ENCODE peak calls at places on chromosome 9, in ten cellular contexts. One of them, this sample, is unnamed.

GRCh38 chr9:133106511-133107244 is 14.4 kb downstream of the RALGDS start:
- DNase-seq in T-helper 1 cell: no peak
- DNase-seq in NCI-H1694 treated with DMSO at 0.1 percent for 48 hours: no peak
- DNase-seq in naive thymus-derived CD8-positive, alpha-beta T cell: no peak
- DNase-seq in stimulated activated naive CD4-positive, alpha-beta T cell: no peak
- DNase-seq in NCI-H1105: no peak
- DNase-seq in NCI-H774: no peak
- DNase-seq in PC-9: no peak
- DNase-seq in naive thymus-derived CD4-positive, alpha-beta T cell: no peak
- DNase-seq in ovary: no peak
- DNase-seq in this sample: no peak

GRCh38 chr9:114521846-114522245 is 16.6 kb upstream of the WHRN start:
- DNase-seq in PC-9: no peak
- DNase-seq in T-helper 1 cell: no peak
- DNase-seq in naive thymus-derived CD4-positive, alpha-beta T cell: no peak
- DNase-seq in ovary: no peak
- DNase-seq in NCI-H774: no peak
- DNase-seq in NCI-H1694 treated with DMSO at 0.1 percent for 48 hours: no peak
- DNase-seq in NCI-H1105: no peak
- DNase-seq in stimulated activated naive CD4-positive, alpha-beta T cell: no peak
- DNase-seq in naive thymus-derived CD8-positive, alpha-beta T cell: no peak
- DNase-seq in this sample: no peak

GRCh38 chr9:124809211-124809610 is 32.3 kb downstream of the OLFML2A start:
- DNase-seq in NCI-H774: no peak
- DNase-seq in ovary: no peak
- DNase-seq in naive thymus-derived CD4-positive, alpha-beta T cell: no peak
- DNase-seq in naive thymus-derived CD8-positive, alpha-beta T cell: no peak
- DNase-seq in T-helper 1 cell: no peak
- DNase-seq in NCI-H1694 treated with DMSO at 0.1 percent for 48 hours: no peak
- DNase-seq in NCI-H1105: no peak
- DNase-seq in PC-9: no peak
- DNase-seq in stimulated activated naive CD4-positive, alpha-beta T cell: no peak
- DNase-seq in this sample: no peak

GRCh38 chr9:122097679-122098315 is 4.7 kb upstream of the TTLL11 start:
- DNase-seq in ovary: no peak
- DNase-seq in PC-9: no peak
- DNase-seq in naive thymus-derived CD4-positive, alpha-beta T cell: no peak
- DNase-seq in T-helper 1 cell: no peak
- DNase-seq in NCI-H774: no peak
- DNase-seq in stimulated activated naive CD4-positive, alpha-beta T cell: no peak
- DNase-seq in NCI-H1105: no peak
- DNase-seq in NCI-H1694 treated with DMSO at 0.1 percent for 48 hours: no peak
- DNase-seq in naive thymus-derived CD8-positive, alpha-beta T cell: no peak
- DNase-seq in this sample: no peak

GRCh38 chr9:89655990-89656657 is 51.3 kb downstream of the GADD45G start:
- DNase-seq in NCI-H774: no peak
- DNase-seq in NCI-H1105: no peak
- DNase-seq in naive thymus-derived CD8-positive, alpha-beta T cell: no peak
- DNase-seq in T-helper 1 cell: no peak
- DNase-seq in stimulated activated naive CD4-positive, alpha-beta T cell: no peak
- DNase-seq in PC-9: no peak
- DNase-seq in NCI-H1694 treated with DMSO at 0.1 percent for 48 hours: no peak
- DNase-seq in naive thymus-derived CD4-positive, alpha-beta T cell: no peak
- DNase-seq in ovary: peak
- DNase-seq in this sample: no peak

GRCh38 chr9:131276891-131277672 is 772 bp upstream of the FAM78A start:
- DNase-seq in stimulated activated naive CD4-positive, alpha-beta T cell: peak
- DNase-seq in NCI-H1694 treated with DMSO at 0.1 percent for 48 hours: no peak
- DNase-seq in ovary: no peak
- DNase-seq in PC-9: no peak
- DNase-seq in naive thymus-derived CD8-positive, alpha-beta T cell: peak
- DNase-seq in NCI-H1105: no peak
- DNase-seq in T-helper 1 cell: no peak
- DNase-seq in naive thymus-derived CD4-positive, alpha-beta T cell: peak
- DNase-seq in NCI-H774: no peak
- DNase-seq in this sample: no peak

GRCh38 chr9:84669008-84669292 is 579 bp upstream of the NTRK2 start:
- DNase-seq in stimulated activated naive CD4-positive, alpha-beta T cell: no peak
- DNase-seq in PC-9: no peak
- DNase-seq in ovary: no peak
- DNase-seq in NCI-H1694 treated with DMSO at 0.1 percent for 48 hours: no peak
- DNase-seq in naive thymus-derived CD8-positive, alpha-beta T cell: no peak
- DNase-seq in NCI-H774: no peak
- DNase-seq in T-helper 1 cell: no peak
- DNase-seq in naive thymus-derived CD4-positive, alpha-beta T cell: no peak
- DNase-seq in NCI-H1105: no peak
- DNase-seq in this sample: no peak

GRCh38 chr9:6219981-6220380 is 4.4 kb downstream of the IL33 start:
- DNase-seq in stimulated activated naive CD4-positive, alpha-beta T cell: no peak
- DNase-seq in NCI-H774: no peak
- DNase-seq in T-helper 1 cell: no peak
- DNase-seq in PC-9: no peak
- DNase-seq in NCI-H1694 treated with DMSO at 0.1 percent for 48 hours: no peak
- DNase-seq in ovary: no peak
- DNase-seq in naive thymus-derived CD8-positive, alpha-beta T cell: no peak
- DNase-seq in naive thymus-derived CD4-positive, alpha-beta T cell: no peak
- DNase-seq in NCI-H1105: no peak
- DNase-seq in this sample: no peak

GRCh38 chr9:16869961-16870605 is 387 bp downstream of the BNC2 start:
- DNase-seq in PC-9: no peak
- DNase-seq in naive thymus-derived CD4-positive, alpha-beta T cell: no peak
- DNase-seq in NCI-H774: no peak
- DNase-seq in stimulated activated naive CD4-positive, alpha-beta T cell: no peak
- DNase-seq in naive thymus-derived CD8-positive, alpha-beta T cell: no peak
- DNase-seq in NCI-H1694 treated with DMSO at 0.1 percent for 48 hours: no peak
- DNase-seq in T-helper 1 cell: no peak
- DNase-seq in ovary: peak
- DNase-seq in NCI-H1105: no peak
- DNase-seq in this sample: no peak

GRCh38 chr9:3908731-3909130 is 382.9 kb upstream of the RFX3 start:
- DNase-seq in T-helper 1 cell: no peak
- DNase-seq in NCI-H774: no peak
- DNase-seq in naive thymus-derived CD4-positive, alpha-beta T cell: no peak
- DNase-seq in stimulated activated naive CD4-positive, alpha-beta T cell: no peak
- DNase-seq in ovary: no peak
- DNase-seq in naive thymus-derived CD8-positive, alpha-beta T cell: no peak
- DNase-seq in NCI-H1105: no peak
- DNase-seq in PC-9: no peak
- DNase-seq in NCI-H1694 treated with DMSO at 0.1 percent for 48 hours: no peak
- DNase-seq in this sample: no peak

GRCh38 chr9:132409828-132410528 is at the start of gene CFAP77:
- DNase-seq in NCI-H1694 treated with DMSO at 0.1 percent for 48 hours: no peak
- DNase-seq in naive thymus-derived CD8-positive, alpha-beta T cell: peak
- DNase-seq in T-helper 1 cell: no peak
- DNase-seq in NCI-H774: peak
- DNase-seq in ovary: peak
- DNase-seq in NCI-H1105: peak
- DNase-seq in stimulated activated naive CD4-positive, alpha-beta T cell: peak
- DNase-seq in PC-9: peak
- DNase-seq in naive thymus-derived CD4-positive, alpha-beta T cell: peak
- DNase-seq in this sample: no peak

GRCh38 chr9:113370806-113371325 is 5.9 kb downstream of the HDHD3 start:
- DNase-seq in stimulated activated naive CD4-positive, alpha-beta T cell: no peak
- DNase-seq in PC-9: no peak
- DNase-seq in NCI-H1694 treated with DMSO at 0.1 percent for 48 hours: no peak
- DNase-seq in NCI-H1105: peak
- DNase-seq in naive thymus-derived CD8-positive, alpha-beta T cell: no peak
- DNase-seq in naive thymus-derived CD4-positive, alpha-beta T cell: no peak
- DNase-seq in NCI-H774: no peak
- DNase-seq in ovary: no peak
- DNase-seq in T-helper 1 cell: no peak
- DNase-seq in this sample: no peak

GRCh38 chr9:8071445-8071798 is 271.8 kb upstream of the DMAC1 start:
- DNase-seq in stimulated activated naive CD4-positive, alpha-beta T cell: no peak
- DNase-seq in naive thymus-derived CD8-positive, alpha-beta T cell: no peak
- DNase-seq in NCI-H774: no peak
- DNase-seq in NCI-H1694 treated with DMSO at 0.1 percent for 48 hours: no peak
- DNase-seq in PC-9: no peak
- DNase-seq in ovary: no peak
- DNase-seq in naive thymus-derived CD4-positive, alpha-beta T cell: no peak
- DNase-seq in NCI-H1105: no peak
- DNase-seq in T-helper 1 cell: no peak
- DNase-seq in this sample: no peak

GRCh38 chr9:71780953-71781352 is 12.6 kb upstream of the CEMIP2 start:
- DNase-seq in naive thymus-derived CD8-positive, alpha-beta T cell: no peak
- DNase-seq in PC-9: no peak
- DNase-seq in stimulated activated naive CD4-positive, alpha-beta T cell: no peak
- DNase-seq in NCI-H1694 treated with DMSO at 0.1 percent for 48 hours: no peak
- DNase-seq in ovary: no peak
- DNase-seq in NCI-H1105: no peak
- DNase-seq in naive thymus-derived CD4-positive, alpha-beta T cell: no peak
- DNase-seq in T-helper 1 cell: no peak
- DNase-seq in NCI-H774: no peak
- DNase-seq in this sample: no peak

GRCh38 chr9:9174358-9174757 is 1374.8 kb upstream of the DMAC1 start:
- DNase-seq in ovary: no peak
- DNase-seq in PC-9: no peak
- DNase-seq in NCI-H1694 treated with DMSO at 0.1 percent for 48 hours: no peak
- DNase-seq in stimulated activated naive CD4-positive, alpha-beta T cell: no peak
- DNase-seq in naive thymus-derived CD8-positive, alpha-beta T cell: no peak
- DNase-seq in naive thymus-derived CD4-positive, alpha-beta T cell: no peak
- DNase-seq in NCI-H774: no peak
- DNase-seq in NCI-H1105: no peak
- DNase-seq in T-helper 1 cell: no peak
- DNase-seq in this sample: no peak

GRCh38 chr9:77161191-77161590 is 16.1 kb upstream of the VPS13A start:
- DNase-seq in NCI-H1694 treated with DMSO at 0.1 percent for 48 hours: no peak
- DNase-seq in ovary: no peak
- DNase-seq in PC-9: no peak
- DNase-seq in NCI-H774: no peak
- DNase-seq in naive thymus-derived CD8-positive, alpha-beta T cell: no peak
- DNase-seq in stimulated activated naive CD4-positive, alpha-beta T cell: no peak
- DNase-seq in naive thymus-derived CD4-positive, alpha-beta T cell: no peak
- DNase-seq in NCI-H1105: no peak
- DNase-seq in T-helper 1 cell: no peak
- DNase-seq in this sample: no peak

GRCh38 chr9:79220666-79221065 is 351.1 kb upstream of the TLE4 start:
- DNase-seq in T-helper 1 cell: no peak
- DNase-seq in PC-9: no peak
- DNase-seq in naive thymus-derived CD8-positive, alpha-beta T cell: no peak
- DNase-seq in NCI-H1105: no peak
- DNase-seq in stimulated activated naive CD4-positive, alpha-beta T cell: no peak
- DNase-seq in naive thymus-derived CD4-positive, alpha-beta T cell: no peak
- DNase-seq in NCI-H774: no peak
- DNase-seq in ovary: no peak
- DNase-seq in NCI-H1694 treated with DMSO at 0.1 percent for 48 hours: no peak
- DNase-seq in this sample: no peak

GRCh38 chr9:128216781-128217553 is 13.8 kb downstream of the DNM1 start:
- DNase-seq in stimulated activated naive CD4-positive, alpha-beta T cell: no peak
- DNase-seq in NCI-H1694 treated with DMSO at 0.1 percent for 48 hours: no peak
- DNase-seq in NCI-H1105: no peak
- DNase-seq in ovary: no peak
- DNase-seq in naive thymus-derived CD4-positive, alpha-beta T cell: no peak
- DNase-seq in naive thymus-derived CD8-positive, alpha-beta T cell: no peak
- DNase-seq in PC-9: no peak
- DNase-seq in T-helper 1 cell: no peak
- DNase-seq in NCI-H774: no peak
- DNase-seq in this sample: no peak

GRCh38 chr9:137347928-137348327 is 45.9 kb upstream of the NRARP start:
- DNase-seq in NCI-H1105: no peak
- DNase-seq in naive thymus-derived CD8-positive, alpha-beta T cell: no peak
- DNase-seq in NCI-H774: no peak
- DNase-seq in NCI-H1694 treated with DMSO at 0.1 percent for 48 hours: no peak
- DNase-seq in stimulated activated naive CD4-positive, alpha-beta T cell: no peak
- DNase-seq in naive thymus-derived CD4-positive, alpha-beta T cell: no peak
- DNase-seq in ovary: no peak
- DNase-seq in PC-9: no peak
- DNase-seq in T-helper 1 cell: no peak
- DNase-seq in this sample: no peak

GRCh38 chr9:111068816-111069215 is 30.5 kb upstream of the LPAR1 start:
- DNase-seq in naive thymus-derived CD4-positive, alpha-beta T cell: no peak
- DNase-seq in PC-9: no peak
- DNase-seq in T-helper 1 cell: no peak
- DNase-seq in NCI-H774: no peak
- DNase-seq in NCI-H1694 treated with DMSO at 0.1 percent for 48 hours: no peak
- DNase-seq in naive thymus-derived CD8-positive, alpha-beta T cell: no peak
- DNase-seq in ovary: no peak
- DNase-seq in NCI-H1105: no peak
- DNase-seq in stimulated activated naive CD4-positive, alpha-beta T cell: no peak
- DNase-seq in this sample: no peak

GRCh38 chr9:110746211-110746930 is 77.8 kb downstream of the MUSK start:
- DNase-seq in NCI-H774: no peak
- DNase-seq in stimulated activated naive CD4-positive, alpha-beta T cell: no peak
- DNase-seq in NCI-H1694 treated with DMSO at 0.1 percent for 48 hours: no peak
- DNase-seq in T-helper 1 cell: no peak
- DNase-seq in naive thymus-derived CD8-positive, alpha-beta T cell: no peak
- DNase-seq in PC-9: no peak
- DNase-seq in naive thymus-derived CD4-positive, alpha-beta T cell: no peak
- DNase-seq in ovary: no peak
- DNase-seq in NCI-H1105: no peak
- DNase-seq in this sample: no peak

GRCh38 chr9:113503613-113504230 is 40.2 kb downstream of the RGS3 start:
- DNase-seq in naive thymus-derived CD4-positive, alpha-beta T cell: no peak
- DNase-seq in naive thymus-derived CD8-positive, alpha-beta T cell: no peak
- DNase-seq in NCI-H774: no peak
- DNase-seq in PC-9: no peak
- DNase-seq in ovary: no peak
- DNase-seq in T-helper 1 cell: no peak
- DNase-seq in NCI-H1105: no peak
- DNase-seq in stimulated activated naive CD4-positive, alpha-beta T cell: no peak
- DNase-seq in NCI-H1694 treated with DMSO at 0.1 percent for 48 hours: no peak
- DNase-seq in this sample: no peak

GRCh38 chr9:2596003-2596402 is 25.6 kb upstream of the VLDLR start:
- DNase-seq in NCI-H1105: peak
- DNase-seq in T-helper 1 cell: no peak
- DNase-seq in ovary: no peak
- DNase-seq in PC-9: no peak
- DNase-seq in NCI-H1694 treated with DMSO at 0.1 percent for 48 hours: peak
- DNase-seq in naive thymus-derived CD4-positive, alpha-beta T cell: no peak
- DNase-seq in naive thymus-derived CD8-positive, alpha-beta T cell: no peak
- DNase-seq in stimulated activated naive CD4-positive, alpha-beta T cell: no peak
- DNase-seq in NCI-H774: no peak
- DNase-seq in this sample: no peak

GRCh38 chr9:94875300-94876063 is 149.0 kb downstream of the AOPEP start:
- DNase-seq in ovary: no peak
- DNase-seq in NCI-H1694 treated with DMSO at 0.1 percent for 48 hours: no peak
- DNase-seq in NCI-H774: no peak
- DNase-seq in PC-9: no peak
- DNase-seq in naive thymus-derived CD8-positive, alpha-beta T cell: no peak
- DNase-seq in stimulated activated naive CD4-positive, alpha-beta T cell: no peak
- DNase-seq in naive thymus-derived CD4-positive, alpha-beta T cell: no peak
- DNase-seq in NCI-H1105: no peak
- DNase-seq in T-helper 1 cell: no peak
- DNase-seq in this sample: no peak

This sample was measured in activated CD8-positive, alpha-beta memory T cell treated with anti-CD3 and anti-CD28 coated beads for 48 hours.